ENCODE peak calls at places on chromosomes 6 and 20, in ten cellular contexts. C, H, X, K, L, S, M, V, E and O are unnamed samples.

GRCh38 chr6:80143312-80143960 is 37.0 kb downstream of the BCKDHB start:
- DNase-seq in C (no peak), H (no peak), X (peak), K (peak), L (peak), S (no peak), M (peak), V (no peak), E (peak), O (no peak)

GRCh38 chr6:145816392-145816791 is 1.8 kb upstream of the FBXO30 start:
- DNase-seq in C (no peak), H (no peak), X (no peak), K (no peak), L (no peak), S (no peak), M (no peak), V (no peak), E (no peak), O (no peak)

GRCh38 chr6:30573113-30573512 is 1.9 kb downstream of the ABCF1 start:
- DNase-seq in C (no peak), H (no peak), X (no peak), K (no peak), L (no peak), S (no peak), M (no peak), V (no peak), E (no peak), O (no peak)

GRCh38 chr6:37731888-37732287 is 34.2 kb upstream of the MDGA1 start:
- DNase-seq in C (peak), H (peak), X (no peak), K (peak), L (no peak), S (peak), M (peak), V (no peak), E (no peak), O (no peak)

GRCh38 chr20:8933391-8933807 is 135.5 kb upstream of the PLCB4 start:
- DNase-seq in C (no peak), H (no peak), X (no peak), K (no peak), L (peak), S (no peak), M (no peak), V (no peak), E (no peak), O (no peak)

GRCh38 chr6:2531426-2532208 is 219.1 kb downstream of the MYLK4 start:
- DNase-seq in C (no peak), H (no peak), X (no peak), K (no peak), L (peak), S (no peak), M (no peak), V (no peak), E (no peak), O (no peak)

GRCh38 chr6:2949536-2950083 is 21.8 kb downstream of the SERPINB6 start:
- DNase-seq in C (no peak), H (no peak), X (no peak), K (no peak), L (no peak), S (no peak), M (no peak), V (no peak), E (no peak), O (no peak)

GRCh38 chr6:52304917-52305316 is 20.4 kb upstream of the MCM3 start:
- DNase-seq in C (no peak), H (no peak), X (no peak), K (no peak), L (peak), S (no peak), M (no peak), V (no peak), E (no peak), O (no peak)

GRCh38 chr6:132673376-132674094 is 14.6 kb upstream of the TAAR1 start:
- DNase-seq in C (no peak), H (no peak), X (no peak), K (no peak), L (peak), S (no peak), M (no peak), V (no peak), E (no peak), O (no peak)

GRCh38 chr6:54980511-54981275 is 134.1 kb downstream of the FAM83B start:
- DNase-seq in C (no peak), H (no peak), X (no peak), K (no peak), L (no peak), S (no peak), M (no peak), V (no peak), E (no peak), O (no peak)

GRCh38 chr6:10556496-10557391 is 35.6 kb downstream of the GCNT2 start:
- DNase-seq in C (no peak), H (no peak), X (no peak), K (no peak), L (no peak), S (no peak), M (peak), V (no peak), E (no peak), O (no peak)

GRCh38 chr20:2108987-2109386 is 7.4 kb downstream of the STK35 start:
- DNase-seq in C (no peak), H (no peak), X (no peak), K (no peak), L (peak), S (no peak), M (no peak), V (no peak), E (no peak), O (no peak)

GRCh38 chr6:69994251-69994650 is 127.9 kb downstream of the COL19A1 start:
- DNase-seq in C (no peak), H (no peak), X (no peak), K (no peak), L (no peak), S (no peak), M (no peak), V (no peak), E (no peak), O (no peak)

GRCh38 chr20:38651154-38651553 is 49.5 kb downstream of the ARHGAP40 start:
- DNase-seq in C (no peak), H (no peak), X (no peak), K (no peak), L (no peak), S (no peak), M (no peak), V (no peak), E (no peak), O (no peak)

GRCh38 chr20:43721429-43722152 is 5.2 kb downstream of the GTSF1L start:
- DNase-seq in C (peak), H (peak), X (no peak), K (no peak), L (no peak), S (no peak), M (no peak), V (no peak), E (no peak), O (no peak)

GRCh38 chr6:7561153-7561964 is 19.9 kb downstream of the DSP start:
- DNase-seq in C (no peak), H (no peak), X (no peak), K (no peak), L (peak), S (no peak), M (peak), V (no peak), E (peak), O (no peak)

GRCh38 chr6:108562503-108562993 is 1.8 kb downstream of the FOXO3 start:
- DNase-seq in C (no peak), H (peak), X (peak), K (peak), L (peak), S (no peak), M (peak), V (peak), E (peak), O (peak)

GRCh38 chr6:21679761-21680265 is 86.3 kb downstream of the SOX4 start:
- DNase-seq in C (no peak), H (no peak), X (no peak), K (no peak), L (peak), S (no peak), M (no peak), V (no peak), E (no peak), O (no peak)

GRCh38 chr6:144294016-144294415 is 8.9 kb downstream of the UTRN start:
- DNase-seq in C (no peak), H (no peak), X (no peak), K (no peak), L (peak), S (no peak), M (no peak), V (no peak), E (no peak), O (no peak)

GRCh38 chr6:99416226-99416625 is 8.9 kb downstream of the PNISR start:
- DNase-seq in C (no peak), H (no peak), X (no peak), K (no peak), L (no peak), S (no peak), M (no peak), V (no peak), E (no peak), O (no peak)

GRCh38 chr20:34558320-34559202 is at the start of gene MAP1LC3A:
- DNase-seq in C (peak), H (peak), X (peak), K (peak), L (peak), S (peak), M (peak), V (peak), E (peak), O (peak)

GRCh38 chr6:68756454-68757375 is 121.6 kb downstream of the ADGRB3 start:
- DNase-seq in C (no peak), H (no peak), X (no peak), K (no peak), L (no peak), S (no peak), M (no peak), V (no peak), E (no peak), O (no peak)

GRCh38 chr6:141077355-141078333 is 1055.1 kb upstream of the GJE1 start:
- DNase-seq in C (no peak), H (no peak), X (no peak), K (no peak), L (peak), S (peak), M (no peak), V (no peak), E (no peak), O (no peak)

GRCh38 chr20:45509091-45509490 is 6.3 kb downstream of the SPINT3 start:
- DNase-seq in C (no peak), H (no peak), X (no peak), K (no peak), L (no peak), S (no peak), M (no peak), V (no peak), E (no peak), O (no peak)

GRCh38 chr20:10170261-10170660 is 48.4 kb upstream of the SNAP25 start:
- DNase-seq in C (no peak), H (no peak), X (no peak), K (no peak), L (no peak), S (no peak), M (no peak), V (no peak), E (no peak), O (no peak)
- H3K27ac ChIP-seq in C (no peak), H (no peak), X (no peak), K (no peak), L (no peak), S (no peak), M (no peak), V (peak), E (no peak), O (no peak)

GRCh38 chr6:129670634-129671033 is 39.3 kb downstream of the ARHGAP18 start:
- DNase-seq in C (no peak), H (no peak), X (no peak), K (no peak), L (no peak), S (no peak), M (no peak), V (no peak), E (no peak), O (no peak)

GRCh38 chr6:129673758-129674157 is 36.2 kb downstream of the ARHGAP18 start:
- DNase-seq in C (no peak), H (no peak), X (no peak), K (no peak), L (peak), S (no peak), M (no peak), V (no peak), E (no peak), O (no peak)

GRCh38 chr6:129672883-129673631 is 36.9 kb downstream of the ARHGAP18 start:
- DNase-seq in C (no peak), H (no peak), X (no peak), K (no peak), L (peak), S (no peak), M (no peak), V (no peak), E (no peak), O (no peak)

GRCh38 chr6:129672345-129672691 is 37.7 kb downstream of the ARHGAP18 start:
- DNase-seq in C (no peak), H (no peak), X (no peak), K (no peak), L (peak), S (no peak), M (no peak), V (no peak), E (no peak), O (no peak)

DNA sequence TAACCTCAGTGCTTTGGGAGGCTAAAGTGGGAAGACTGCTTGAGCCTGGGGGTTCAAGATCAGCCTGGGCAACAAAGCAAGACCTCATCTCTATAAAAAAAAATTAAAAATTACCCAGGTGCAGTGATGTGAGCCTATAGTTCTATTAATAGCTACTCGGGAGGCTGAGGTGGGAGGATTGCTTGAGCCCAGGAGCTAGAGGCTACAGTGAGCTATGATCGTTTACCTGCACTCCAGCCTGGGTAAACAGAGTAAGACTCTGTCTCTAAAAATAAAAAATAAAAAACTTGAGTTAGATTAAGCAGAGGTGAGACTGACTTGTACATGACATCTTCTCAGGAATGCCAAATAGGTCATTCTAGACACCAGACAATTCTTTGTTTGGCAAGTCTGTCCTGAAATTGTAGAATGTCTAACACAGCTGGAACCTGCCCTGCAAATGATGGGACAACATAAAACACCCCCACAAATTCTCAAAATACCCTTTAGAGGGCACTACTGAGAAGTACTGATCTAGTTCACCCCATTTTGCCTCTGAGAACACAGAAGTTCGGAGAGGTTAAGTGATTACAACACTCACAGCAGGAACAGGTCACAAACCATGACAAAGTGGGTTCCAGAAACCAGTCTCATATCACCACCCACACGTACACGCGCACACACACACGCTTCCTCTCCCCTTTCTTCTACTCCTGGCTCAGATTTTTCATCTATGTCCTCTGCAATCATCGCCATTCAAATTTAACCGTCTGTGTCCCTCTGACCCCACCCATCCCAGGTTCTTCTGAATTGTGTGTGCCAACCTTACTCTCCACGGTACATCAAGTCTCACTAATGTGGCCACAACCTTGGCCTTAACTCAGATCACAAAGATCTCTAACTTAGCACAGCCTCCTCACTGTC is 38.3 kb downstream of the ARHGAP18 start:
- DNase-seq in C (peak), H (peak), X (no peak), K (peak), L (peak), S (peak), M (no peak), V (no peak), E (no peak), O (no peak)
- H3K27ac ChIP-seq in C (peak), H (peak), X (peak), K (peak), L (no peak), S (peak), M (peak), V (no peak), E (peak), O (no peak)

DNA sequence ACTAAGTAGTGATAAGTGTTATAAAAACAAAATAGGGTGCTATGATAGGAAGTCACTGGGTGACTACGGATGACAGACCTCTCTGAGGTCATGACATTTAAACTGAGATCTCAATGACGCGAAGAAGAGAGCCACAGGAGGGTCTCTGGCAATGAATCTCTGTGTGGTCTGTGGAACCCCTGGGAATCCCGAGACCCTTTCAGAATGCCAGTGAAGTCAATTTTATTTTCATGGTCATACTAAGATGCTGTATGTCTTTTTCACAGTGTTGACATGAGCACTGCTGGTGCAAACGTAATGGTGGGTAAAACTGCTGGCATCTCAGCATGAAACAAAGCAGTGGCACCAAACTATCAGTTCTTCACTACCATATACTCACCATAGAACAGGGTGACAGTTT is 155.0 kb downstream of the GJA10 start:
- DNase-seq in C (no peak), H (no peak), X (no peak), K (no peak), L (no peak), S (no peak), M (no peak), V (no peak), E (no peak), O (no peak)
- H3K27ac ChIP-seq in C (no peak), H (no peak), X (no peak), K (no peak), L (no peak), S (no peak), M (no peak), V (no peak), E (no peak), O (no peak)

GRCh38 chr20:49983123-49983847 is 505 bp downstream of the SNAI1 start:
- DNase-seq in C (no peak), H (no peak), X (no peak), K (no peak), L (no peak), S (no peak), M (no peak), V (no peak), E (no peak), O (no peak)

GRCh38 chr20:49985617-49986016 is 2.8 kb downstream of the SNAI1 start:
- DNase-seq in C (no peak), H (no peak), X (no peak), K (no peak), L (no peak), S (no peak), M (no peak), V (no peak), E (no peak), O (no peak)

GRCh38 chr20:49983848-49984408 is 1.1 kb downstream of the SNAI1 start:
- DNase-seq in C (no peak), H (no peak), X (no peak), K (no peak), L (peak), S (no peak), M (peak), V (no peak), E (no peak), O (no peak)

GRCh38 chr20:49985157-49985556 is 2.4 kb downstream of the SNAI1 start:
- DNase-seq in C (no peak), H (no peak), X (no peak), K (no peak), L (no peak), S (no peak), M (no peak), V (no peak), E (no peak), O (no peak)

GRCh38 chr20:49984426-49985153 is 1.8 kb downstream of the SNAI1 start:
- DNase-seq in C (no peak), H (no peak), X (no peak), K (no peak), L (no peak), S (no peak), M (no peak), V (no peak), E (no peak), O (no peak)
- H3K27ac ChIP-seq in C (no peak), H (peak), X (peak), K (peak), L (no peak), S (no peak), M (no peak), V (peak), E (no peak), O (no peak)

DNA sequence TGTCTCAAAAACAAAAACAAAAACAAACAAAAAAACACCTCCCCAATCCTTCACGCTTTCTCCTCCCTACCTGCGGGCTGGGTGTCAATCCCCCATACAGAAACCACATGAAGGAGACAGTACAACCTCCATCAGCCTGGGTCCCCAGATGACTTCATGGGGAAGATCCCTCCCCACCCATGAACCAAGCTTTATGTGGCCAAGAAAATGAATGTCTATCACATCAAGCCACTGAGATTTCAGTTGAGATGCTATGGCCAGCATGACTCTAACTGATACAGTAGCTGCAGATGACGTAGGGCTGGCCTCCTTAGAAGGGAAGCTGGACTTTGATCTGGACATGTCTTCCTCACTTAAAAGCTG is 21.2 kb upstream of the BNIP5 start:
- DNase-seq in C (no peak), H (no peak), X (no peak), K (no peak), L (no peak), S (no peak), M (no peak), V (no peak), E (peak), O (no peak)
- H3K27ac ChIP-seq in C (no peak), H (no peak), X (peak), K (no peak), L (no peak), S (no peak), M (peak), V (peak), E (peak), O (peak)

GRCh38 chr6:36578030-36578825 is 15.9 kb upstream of the SRSF3 start:
- DNase-seq in C (no peak), H (no peak), X (no peak), K (no peak), L (no peak), S (no peak), M (no peak), V (no peak), E (no peak), O (no peak)

GRCh38 chr6:36576573-36576972 is 17.6 kb upstream of the SRSF3 start:
- DNase-seq in C (no peak), H (no peak), X (no peak), K (no peak), L (no peak), S (no peak), M (no peak), V (no peak), E (no peak), O (no peak)

GRCh38 chr6:36577298-36577697 is 16.9 kb upstream of the SRSF3 start:
- DNase-seq in C (no peak), H (no peak), X (no peak), K (no peak), L (peak), S (no peak), M (peak), V (no peak), E (no peak), O (no peak)

GRCh38 chr6:36581716-36582115 is 12.4 kb upstream of the SRSF3 start:
- DNase-seq in C (no peak), H (no peak), X (no peak), K (no peak), L (no peak), S (no peak), M (no peak), V (no peak), E (no peak), O (no peak)

DNA sequence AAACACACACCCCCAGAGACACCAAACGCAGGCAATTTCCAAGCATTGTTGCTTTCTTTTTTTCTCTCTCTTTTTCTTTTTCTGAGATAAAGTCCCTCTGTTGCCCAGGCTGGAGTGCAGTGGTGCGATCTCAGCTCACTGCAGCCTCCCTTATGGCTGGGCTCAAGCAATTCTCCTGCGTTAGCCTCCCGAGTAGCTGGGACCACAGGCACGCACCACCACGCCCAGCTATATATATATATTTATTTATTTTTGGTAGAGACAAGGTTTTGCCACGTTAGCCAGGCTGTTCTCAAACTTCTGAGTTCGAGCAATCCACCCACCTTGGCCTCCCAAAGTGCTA is 14.0 kb upstream of the SRSF3 start:
- DNase-seq in C (no peak), H (no peak), X (no peak), K (no peak), L (no peak), S (no peak), M (no peak), V (no peak), E (no peak), O (no peak)
- H3K27ac ChIP-seq in C (no peak), H (peak), X (peak), K (peak), L (peak), S (no peak), M (peak), V (peak), E (peak), O (no peak)